ENCODE peak calls at places on chromosome 15, in five cellular contexts. O is HepG2, H is testis, X is A549, N is spleen. S is an unnamed sample.
A peak's percentile ranks its signal among the peaks of the same experiment; 100 is the strongest.

GRCh38 chr15:42151012-42151615 is 5.3 kb downstream of the PLA2G4F start:
- DNase-seq in O (no peak), H (no peak), N (peak; percentile 43), X (no peak), S (no peak)

GRCh38 chr15:47301481-47301880 is 415.8 kb upstream of the SEMA6D start:
- DNase-seq in N (no peak), O (no peak), X (no peak), H (no peak), S (no peak)

GRCh38 chr15:81024265-81024875 is 23.6 kb downstream of the TLNRD1 start:
- DNase-seq in N (no peak), X (no peak), H (no peak), O (no peak), S (peak; percentile 43)

GRCh38 chr15:87844031-87844430 is 412.5 kb downstream of the NTRK3 start:
- DNase-seq in H (no peak), O (no peak), N (no peak), X (no peak), S (no peak)

GRCh38 chr15:101237161-101237775 is 14.6 kb downstream of the CHSY1 start:
- DNase-seq in X (no peak), O (no peak), N (no peak), H (no peak), S (no peak)

GRCh38 chr15:46365612-46366011 is 730.8 kb downstream of the SQOR start:
- DNase-seq in H (no peak), O (no peak), X (no peak), N (no peak), S (no peak)

GRCh38 chr15:68819451-68820204 is 1.1 kb downstream of the ANP32A start:
- DNase-seq in H (peak; percentile 73), X (peak; percentile 60), N (peak; percentile 88), O (peak; percentile 24), S (peak; percentile 45)

GRCh38 chr15:71790081-71790480 is 20.3 kb upstream of the NR2E3 start:
- DNase-seq in O (no peak), X (no peak), H (no peak), N (no peak), S (no peak)

GRCh38 chr15:56805466-56806146 is 72.3 kb upstream of the ZNF280D start:
- DNase-seq in O (no peak), N (no peak), X (peak; percentile 67), H (no peak), S (no peak)

GRCh38 chr15:97026781-97027180 is 696.3 kb downstream of the NR2F2 start:
- DNase-seq in H (no peak), N (no peak), X (no peak), O (no peak), S (no peak)

GRCh38 chr15:84898761-84899160 is 14.3 kb downstream of the SLC28A1 start:
- DNase-seq in X (no peak), N (peak; percentile 25), H (no peak), O (no peak), S (no peak)

GRCh38 chr15:59701880-59702279 is 12.8 kb upstream of the BNIP2 start:
- DNase-seq in H (no peak), X (no peak), N (no peak), O (no peak), S (no peak)

GRCh38 chr15:66411190-66411589 is 24.5 kb downstream of the MAP2K1 start:
- DNase-seq in N (no peak), X (no peak), O (no peak), H (no peak), S (no peak)

GRCh38 chr15:87672309-87672897 is 584.1 kb downstream of the NTRK3 start:
- DNase-seq in H (peak; percentile 56), X (peak; percentile 28), N (no peak), O (no peak), S (no peak)

GRCh38 chr15:69105451-69105985 is 54.9 kb upstream of the GLCE start:
- DNase-seq in H (no peak), O (no peak), X (no peak), N (no peak), S (no peak)

GRCh38 chr15:58229297-58229768 is 91.2 kb downstream of the AQP9 start:
- DNase-seq in O (peak; percentile 47), X (no peak), N (no peak), H (no peak), S (no peak)

GRCh38 chr15:84782346-84782745 is 34.0 kb downstream of the ZNF592 start:
- DNase-seq in O (no peak), H (no peak), X (no peak), N (no peak), S (no peak)

GRCh38 chr15:60620707-60621106 is 141.8 kb upstream of the ICE2 start:
- DNase-seq in O (no peak), H (no peak), X (no peak), N (no peak), S (no peak)

GRCh38 chr15:39704684-39705083 is 78.0 kb downstream of the FSIP1 start:
- DNase-seq in H (no peak), N (no peak), X (no peak), O (no peak), S (no peak)

GRCh38 chr15:98899266-98900021 is 108.1 kb downstream of the PGPEP1L start:
- DNase-seq in O (no peak), N (peak; percentile 83), H (no peak), X (no peak), S (no peak)

GRCh38 chr15:49383266-49383665 is 39.8 kb upstream of the FGF7 start:
- DNase-seq in N (no peak), X (no peak), O (no peak), H (no peak), S (no peak)

GRCh38 chr15:23504003-23504402 is 57.0 kb upstream of the GOLGA6L2 start:
- DNase-seq in N (no peak), X (no peak), O (no peak), H (no peak), S (no peak)

GRCh38 chr15:101063891-101064794 is 145.0 kb downstream of the LRRK1 start:
- DNase-seq in N (peak; percentile 76), X (no peak), H (peak; percentile 80), O (peak; percentile 58), S (peak; percentile 14)

GRCh38 chr15:42385206-42385979 is 26.1 kb downstream of the CAPN3 start:
- DNase-seq in N (no peak), H (peak; percentile 65), X (peak; percentile 41), O (peak; percentile 45), S (no peak)

GRCh38 chr15:78092111-78093041 is at the start of gene SH2D7:
- DNase-seq in H (no peak), X (no peak), O (no peak), N (no peak), S (peak; percentile 40)

GRCh38 chr15:99335508-99335907 is 84.2 kb downstream of the LRRC28 start:
- DNase-seq in N (no peak), O (no peak), X (no peak), H (no peak), S (no peak)

GRCh38 chr15:63197626-63198025 is 8.2 kb downstream of the RAB8B start:
- DNase-seq in X (no peak), H (no peak), N (no peak), O (no peak), S (no peak)

GRCh38 chr15:35545316-35545824 is 595 bp downstream of the DPH6 start:
- DNase-seq in O (peak; percentile 6), N (peak; percentile 83), H (peak; percentile 76), X (peak; percentile 5), S (peak; percentile 62)

GRCh38 chr15:35548435-35548834 is 2.5 kb upstream of the DPH6 start:
- DNase-seq in N (no peak), O (no peak), H (no peak), X (no peak), S (no peak)

GRCh38 chr15:35546581-35547381 is 816 bp upstream of the DPH6 start:
- DNase-seq in O (no peak), X (no peak), N (no peak), H (peak; percentile 20), S (no peak)

GRCh38 chr15:35547775-35548364 is 1.9 kb upstream of the DPH6 start:
- DNase-seq in H (no peak), O (no peak), X (no peak), N (no peak), S (no peak)

DNA sequence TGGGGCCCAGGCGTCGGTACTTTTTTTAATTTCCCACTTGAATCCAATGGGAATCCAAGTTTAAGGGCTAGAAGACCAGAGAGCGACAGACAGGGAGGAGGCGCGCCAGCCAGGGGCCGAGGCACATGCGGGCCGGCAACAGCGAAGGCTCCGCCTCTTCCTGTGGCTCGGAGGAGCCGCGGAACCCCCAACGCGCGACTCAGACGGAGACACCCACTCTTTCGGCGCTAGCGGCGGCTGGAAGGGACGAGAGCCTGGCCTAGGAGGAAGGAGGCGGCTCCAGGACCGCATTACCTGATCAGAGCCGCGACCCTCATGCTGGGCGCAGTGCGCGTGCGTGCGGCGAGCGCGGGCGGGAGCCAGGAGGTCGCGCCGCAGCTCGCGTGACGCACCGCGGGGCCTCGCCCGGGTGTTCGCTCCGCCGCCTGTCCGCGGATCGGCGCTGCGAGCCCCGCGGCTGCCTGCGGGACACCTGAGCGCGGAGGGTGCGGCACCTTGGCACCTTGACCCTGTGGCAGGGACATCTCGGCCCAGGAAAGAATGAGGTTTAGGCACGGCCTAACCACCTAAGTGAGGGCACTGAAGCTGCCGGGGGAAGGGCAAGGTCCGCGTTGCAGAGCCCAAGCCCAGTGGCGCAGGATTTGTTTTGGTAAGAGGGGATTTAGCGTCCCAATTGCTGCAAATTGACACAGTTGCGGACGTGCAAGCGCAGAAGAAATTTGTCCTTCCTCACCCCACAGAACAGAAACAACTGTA is at the start of gene DPH6:
- DNase-seq in H (peak; percentile 88), N (peak; percentile 96), O (peak; percentile 67), X (peak; percentile 14), S (peak; percentile 87)
- TF ChIP-seq POLR2A in H (no peak), N (peak; percentile 50), O (peak; percentile 86), X (peak; percentile 50), S (no peak)

DNA sequence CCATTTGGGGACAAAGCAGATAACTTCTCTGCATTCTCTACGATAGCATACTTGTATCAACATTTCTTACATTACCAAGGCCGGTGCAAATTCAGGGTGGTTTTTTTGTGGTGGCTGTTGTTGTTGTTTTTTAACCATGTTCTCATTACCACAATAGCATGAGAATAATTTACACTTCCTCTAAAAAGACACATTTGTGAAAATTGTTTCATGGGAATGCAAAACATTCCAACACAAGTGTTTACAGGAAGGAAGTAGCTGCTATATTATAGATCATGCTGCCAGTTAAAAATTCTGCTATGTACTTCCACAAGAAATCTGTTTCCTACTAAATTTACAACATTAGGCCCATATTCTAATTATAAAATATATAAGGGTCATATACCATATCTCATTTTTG is 60.3 kb downstream of the UACA start:
- DNase-seq in H (no peak), O (no peak), N (no peak), X (no peak), S (no peak)
- TF ChIP-seq POLR2A in H (no peak), O (no peak), N (no peak), X (no peak), S (no peak)

GRCh38 chr15:75451674-75452363 is at the start of gene SIN3A:
- DNase-seq in O (peak; percentile 100), H (peak; percentile 100), N (peak; percentile 99), X (peak; percentile 96), S (peak; percentile 100)
- TF ChIP-seq POLR2A in O (no peak), H (peak; percentile 62), N (no peak), X (no peak), S (no peak)

GRCh38 chr15:65305776-65306175 is 1.3 kb downstream of the RNU5B-1 start:
- DNase-seq in N (peak; percentile 41), O (no peak), X (no peak), H (no peak), S (no peak)

GRCh38 chr15:65306551-65306950 is 2.1 kb downstream of the RNU5B-1 start:
- DNase-seq in N (no peak), H (no peak), O (no peak), X (no peak), S (no peak)

GRCh38 chr15:65304393-65305143 is at the start of gene RNU5B-1:
- DNase-seq in X (peak; percentile 84), O (peak; percentile 93), N (peak; percentile 82), H (peak; percentile 85), S (peak; percentile 77)

GRCh38 chr15:65303687-65304392 is 637 bp upstream of the RNU5B-1 start:
- DNase-seq in H (peak; percentile 61), O (peak; percentile 50), X (no peak), N (peak; percentile 85), S (peak; percentile 60)

GRCh38 chr15:65305144-65305758 is 774 bp downstream of the RNU5B-1 start:
- DNase-seq in N (peak; percentile 65), O (no peak), X (peak; percentile 74), H (no peak), S (no peak)
- TF ChIP-seq POLR2A in N (no peak), O (no peak), X (no peak), H (no peak), S (no peak)

S was measured in heart left ventricle.